ENCODE peak calls at places on chromosome 20, in six cellular contexts. K is T-helper 17 cell, N is ureter, A is NCI-H69, C is C1 segment of cervical spinal cord, H is A549. I is an unnamed sample.
A peak's percentile ranks its signal among the peaks of the same experiment; 100 is the strongest.

GRCh38 chr20:57803718-57804005 is 93.8 kb upstream of the PMEPA1 start:
- DNase-seq in H (no peak), A (no peak), N (no peak), K (no peak), C (no peak), I (no peak)

GRCh38 chr20:33443006-33443511 is 504 bp downstream of the SNTA1 start:
- DNase-seq in K (no peak), C (no peak), N (no peak), A (no peak), H (no peak), I (no peak)

GRCh38 chr20:49989234-49990065 is 6.7 kb downstream of the SNAI1 start:
- DNase-seq in N (no peak), C (no peak), K (no peak), H (peak; percentile 41), A (no peak), I (peak; percentile 58)

GRCh38 chr20:6007094-6007528 is 46.7 kb downstream of the LRRN4 start:
- DNase-seq in H (no peak), N (no peak), A (peak; percentile 59), C (no peak), K (no peak), I (no peak)

GRCh38 chr20:36666181-36666740 is 20.3 kb upstream of the SLA2 start:
- DNase-seq in H (peak; percentile 42), K (no peak), A (no peak), C (no peak), N (no peak), I (no peak)

GRCh38 chr20:2167122-2167521 is 65.5 kb downstream of the STK35 start:
- DNase-seq in A (no peak), H (no peak), C (no peak), N (no peak), K (no peak), I (no peak)

GRCh38 chr20:2750343-2751251 is 49.8 kb downstream of the CPXM1 start:
- DNase-seq in K (no peak), C (no peak), H (peak; percentile 71), A (peak; percentile 74), N (peak; percentile 68), I (peak; percentile 86)

GRCh38 chr20:1636621-1637020 is 16.8 kb upstream of the SIRPB1 start:
- DNase-seq in A (no peak), K (no peak), H (no peak), C (no peak), N (no peak), I (no peak)

GRCh38 chr20:62359491-62360121 is 7.5 kb downstream of the LAMA5 start:
- DNase-seq in K (peak; percentile 4), H (peak; percentile 95), N (no peak), C (no peak), A (peak; percentile 73), I (no peak)

GRCh38 chr20:55160022-55160421 is 684.6 kb downstream of the DOK5 start:
- DNase-seq in A (peak; percentile 65), N (no peak), H (no peak), C (no peak), K (no peak), I (no peak)

GRCh38 chr20:9323622-9324021 is 190.8 kb upstream of the LAMP5 start:
- DNase-seq in C (no peak), N (no peak), K (no peak), H (peak; percentile 30), A (peak; percentile 47), I (no peak)

GRCh38 chr20:37907677-37908397 is 4.9 kb downstream of the VSTM2L start:
- DNase-seq in C (no peak), H (peak; percentile 72), N (no peak), A (peak; percentile 90), K (no peak), I (no peak)

GRCh38 chr20:34012330-34012729 is 18.6 kb downstream of the RALY start:
- DNase-seq in K (no peak), C (no peak), N (no peak), H (no peak), A (no peak), I (no peak)

GRCh38 chr20:62602550-62602949 is 39.8 kb upstream of the SLCO4A1 start:
- DNase-seq in C (no peak), H (no peak), A (peak; percentile 51), K (no peak), N (no peak), I (peak; percentile 83)

GRCh38 chr20:57801581-57801980 is 91.8 kb upstream of the PMEPA1 start:
- DNase-seq in N (no peak), C (no peak), H (no peak), A (no peak), K (no peak), I (no peak)

GRCh38 chr20:59745201-59745600 is 140.9 kb downstream of the PHACTR3 start:
- DNase-seq in H (no peak), A (no peak), C (no peak), K (no peak), N (no peak), I (no peak)

GRCh38 chr20:62928246-62928939 is 2.1 kb upstream of the DIDO1 start:
- DNase-seq in A (no peak), H (no peak), C (no peak), K (no peak), N (no peak), I (no peak)

GRCh38 chr20:61535536-61535935 is 283.5 kb downstream of the CDH4 start:
- DNase-seq in K (no peak), N (no peak), H (no peak), C (no peak), A (no peak), I (no peak)

GRCh38 chr20:34390769-34391447 is 27.8 kb downstream of the ITCH start:
- DNase-seq in A (peak; percentile 72), K (no peak), C (no peak), N (peak; percentile 51), H (peak; percentile 96), I (peak; percentile 55)

GRCh38 chr20:58630063-58630462 is 21.0 kb upstream of the STX16 start:
- DNase-seq in K (no peak), N (no peak), C (no peak), H (peak; percentile 37), A (no peak), I (no peak)

GRCh38 chr20:53298900-53299299 is 294.7 kb downstream of the ZNF217 start:
- DNase-seq in A (peak; percentile 3), K (no peak), H (no peak), C (no peak), N (no peak), I (no peak)

GRCh38 chr20:4973330-4974097 is 27.8 kb downstream of the SLC23A2 start:
- DNase-seq in K (no peak), N (peak; percentile 56), C (no peak), H (peak; percentile 79), A (peak; percentile 48), I (peak; percentile 59)

GRCh38 chr20:62813588-62813987 is 3.3 kb upstream of the COL9A3 start:
- DNase-seq in N (no peak), H (no peak), C (no peak), K (no peak), A (no peak), I (no peak)

GRCh38 chr20:47003223-47003622 is 108.6 kb downstream of the EYA2 start:
- DNase-seq in K (no peak), H (no peak), C (no peak), A (no peak), N (no peak), I (no peak)

GRCh38 chr20:8305449-8305978 is 173.4 kb downstream of the PLCB1 start:
- DNase-seq in C (no peak), A (peak; percentile 97), H (peak; percentile 71), K (peak; percentile 38), N (no peak), I (peak; percentile 51)

GRCh38 chr20:1209447-1210387 is 6.5 kb downstream of the C20orf202 start:
- DNase-seq in C (no peak), K (no peak), H (peak; percentile 29), N (no peak), A (no peak), I (no peak)

GRCh38 chr20:17570347-17571152 is 675 bp downstream of the DSTN start:
- DNase-seq in A (peak; percentile 84), N (peak; percentile 64), K (no peak), H (peak; percentile 77), C (peak; percentile 72), I (no peak)

GRCh38 chr20:48619126-48620101 is 208.4 kb downstream of the PREX1 start:
- DNase-seq in H (no peak), A (peak; percentile 76), C (no peak), K (no peak), N (no peak), I (no peak)

GRCh38 chr20:49100934-49101333 is 54.8 kb downstream of the CSE1L start:
- DNase-seq in N (no peak), H (no peak), C (no peak), K (no peak), A (no peak), I (no peak)

GRCh38 chr20:25390538-25391528 is at the start of gene ABHD12:
- DNase-seq in H (peak; percentile 96), A (peak; percentile 99), N (peak; percentile 96), K (peak; percentile 91), C (peak; percentile 89), I (peak; percentile 93)

GRCh38 chr20:52035977-52036376 is 155.6 kb downstream of the ZFP64 start:
- DNase-seq in K (no peak), N (no peak), C (no peak), H (no peak), A (peak; percentile 71), I (no peak)

GRCh38 chr20:7734216-7734615 is 206.0 kb downstream of the HAO1 start:
- DNase-seq in H (no peak), K (no peak), N (no peak), C (no peak), A (no peak), I (no peak)

GRCh38 chr20:50729925-50730764 is 1.2 kb upstream of the PARD6B start:
- DNase-seq in A (peak; percentile 27), C (no peak), K (no peak), H (peak; percentile 51), N (peak; percentile 42), I (no peak)

GRCh38 chr20:33648396-33649004 is 13.6 kb upstream of the C20orf144 start:
- DNase-seq in C (no peak), A (no peak), K (no peak), N (no peak), H (no peak), I (no peak)

GRCh38 chr20:57450419-57450818 is 59.2 kb downstream of the RBM38 start:
- DNase-seq in A (peak; percentile 5), H (no peak), K (no peak), C (peak; percentile 14), N (peak; percentile 65), I (peak; percentile 92)

GRCh38 chr20:25085756-25086495 is 4.0 kb upstream of the VSX1 start:
- DNase-seq in K (no peak), C (no peak), N (no peak), H (no peak), A (no peak), I (no peak)

I was measured in CD14-positive monocyte.